ENCODE peak calls at places on chromosomes 12 and 14, in seven cellular contexts. I, E, S, P, F, V and B are unnamed samples.

GRCh38 chr12:67651380-67651695 is 2.8 kb downstream of the DYRK2 start:
- DNase-seq in S (peak; percentile 9), E (no peak), F (no peak), V (no peak), I (no peak), P (peak; percentile 51), B (no peak)

GRCh38 chr14:67059576-67059975 is 129.7 kb upstream of the GARIN2 start:
- DNase-seq in F (no peak), E (no peak), I (no peak), S (no peak), V (no peak), P (no peak), B (no peak)

GRCh38 chr12:102543494-102543893 is 63.1 kb upstream of the IGF1 start:
- DNase-seq in P (no peak), S (no peak), I (no peak), F (no peak), E (no peak), V (no peak), B (no peak)

GRCh38 chr12:95571369-95571768 is 20.1 kb upstream of the USP44 start:
- DNase-seq in F (no peak), P (no peak), V (no peak), I (no peak), E (no peak), S (no peak), B (no peak)

GRCh38 chr14:45658226-45658916 is 405.4 kb upstream of the MIS18BP1 start:
- DNase-seq in F (no peak), S (no peak), P (no peak), V (no peak), E (no peak), I (no peak), B (no peak)

GRCh38 chr12:29245246-29245645 is 96.2 kb downstream of the FAR2 start:
- DNase-seq in E (no peak), S (no peak), V (no peak), F (no peak), P (no peak), I (no peak), B (no peak)

GRCh38 chr14:32785585-32785984 is 153.1 kb upstream of the NPAS3 start:
- DNase-seq in F (no peak), I (no peak), P (no peak), S (no peak), E (no peak), V (no peak), B (no peak)

GRCh38 chr14:76729953-76730505 is 31.2 kb upstream of the VASH1 start:
- DNase-seq in E (no peak), V (no peak), S (no peak), F (no peak), I (no peak), P (no peak), B (no peak)

GRCh38 chr12:132558861-132559623 is 51.3 kb downstream of the LRCOL1 start:
- DNase-seq in I (no peak), P (peak; percentile 51), S (peak; percentile 33), E (no peak), F (no peak), V (no peak), B (peak; percentile 49)

GRCh38 chr12:120536064-120536791 is 2.1 kb downstream of the RNF10 start:
- DNase-seq in F (no peak), S (no peak), E (no peak), P (no peak), V (no peak), I (no peak), B (no peak)